ENCODE peak calls at places on chromosomes 12 and 14, in seven cellular contexts. U is endothelial cell, J is tibial artery, R is progenitor cell of endocrine pancreas, G is psoas muscle, E is AG09319, B is cardiac fibroblast. A is an unnamed sample.

GRCh38 chr14:44846232-44846824 is 115.4 kb downstream of the KLHL28 start:
- DNase-seq in E (peak), J (no peak), B (peak), R (no peak), G (no peak), U (peak), A (no peak)

GRCh38 chr14:105330491-105330895 is 15.9 kb downstream of the PACS2 start:
- DNase-seq in R (no peak), G (no peak), J (peak), U (no peak), B (peak), E (no peak), A (no peak)

GRCh38 chr12:92649511-92650227 is 53.1 kb upstream of the PLEKHG7 start:
- DNase-seq in G (no peak), B (peak), R (peak), U (peak), E (peak), J (no peak), A (peak)

GRCh38 chr12:7005288-7005687 is 13.0 kb downstream of the LPCAT3 start:
- DNase-seq in R (no peak), B (no peak), G (no peak), U (no peak), J (no peak), E (no peak), A (no peak)

GRCh38 chr14:63470877-63471565 is 72.2 kb downstream of the PPP2R5E start:
- DNase-seq in B (peak), J (no peak), R (no peak), U (no peak), E (peak), G (no peak), A (no peak)

GRCh38 chr12:24719293-24719721 is 229.6 kb downstream of the BCAT1 start:
- DNase-seq in B (peak), U (no peak), E (no peak), J (no peak), G (no peak), R (no peak), A (peak)

GRCh38 chr14:54572316-54572715 is 5.4 kb downstream of the SAMD4A start:
- DNase-seq in G (no peak), U (peak), J (no peak), R (no peak), B (peak), E (no peak), A (no peak)

GRCh38 chr12:57512665-57513064 is 7.6 kb downstream of the DDIT3 start:
- DNase-seq in U (no peak), J (no peak), R (no peak), B (no peak), G (no peak), E (no peak), A (no peak)

GRCh38 chr14:68528031-68528687 is 264.7 kb downstream of the ZFP36L1 start:
- DNase-seq in B (no peak), E (no peak), U (no peak), J (no peak), G (no peak), R (no peak), A (no peak)

GRCh38 chr12:48936379-48936979 is 11.2 kb upstream of the FKBP11 start:
- DNase-seq in G (peak), R (peak), B (peak), U (peak), E (no peak), J (peak), A (peak)

GRCh38 chr12:19894803-19895202 is 455.5 kb downstream of the AEBP2 start:
- DNase-seq in R (no peak), B (peak), J (no peak), E (no peak), U (no peak), G (no peak), A (no peak)

GRCh38 chr12:86186449-86186848 is 69.7 kb downstream of the MGAT4C start:
- DNase-seq in R (no peak), B (no peak), U (no peak), J (no peak), G (no peak), E (no peak), A (no peak)

GRCh38 chr14:92902726-92903125 is 20.2 kb upstream of the CHGA start:
- DNase-seq in J (no peak), B (no peak), E (no peak), U (no peak), G (no peak), R (no peak), A (no peak)

GRCh38 chr14:68463705-68464104 is 329.2 kb downstream of the ZFP36L1 start:
- DNase-seq in U (no peak), B (peak), G (no peak), J (no peak), E (no peak), R (no peak), A (no peak)

GRCh38 chr12:104792570-104792969 is 165.5 kb downstream of the SLC41A2 start:
- DNase-seq in J (peak), B (peak), R (no peak), E (peak), U (no peak), G (no peak), A (no peak)

GRCh38 chr12:130526813-130527212 is 189.1 kb downstream of the PIWIL1 start:
- DNase-seq in U (peak), E (no peak), R (peak), B (peak), G (peak), J (no peak), A (no peak)

GRCh38 chr12:122862872-122863701 is 27.8 kb downstream of the HIP1R start:
- DNase-seq in R (no peak), E (no peak), U (no peak), B (no peak), J (peak), G (peak), A (no peak)

GRCh38 chr12:55815473-55815872 is 2.1 kb downstream of the SARNP start:
- DNase-seq in J (no peak), E (no peak), G (no peak), U (no peak), R (no peak), B (no peak), A (no peak)

GRCh38 chr12:119949145-119949544 is 39.9 kb upstream of the BICDL1 start:
- DNase-seq in G (no peak), B (no peak), R (no peak), J (no peak), E (no peak), U (no peak), A (no peak)

GRCh38 chr14:49586673-49587460 is 687 bp upstream of the RPS29 start:
- DNase-seq in B (peak), J (no peak), U (peak), E (peak), R (no peak), G (no peak), A (peak)

GRCh38 chr14:89915114-89915878 is 39.2 kb downstream of the EFCAB11 start:
- DNase-seq in J (no peak), E (no peak), R (peak), B (peak), G (no peak), U (peak), A (peak)

GRCh38 chr12:93570552-93571359 is 1.7 kb upstream of the SOCS2 start:
- DNase-seq in J (peak), G (peak), R (peak), U (peak), B (peak), E (peak), A (peak)

GRCh38 chr12:51270067-51270846 is at the start of gene SMAGP:
- DNase-seq in B (peak), G (peak), E (no peak), R (peak), U (peak), J (no peak), A (peak)

GRCh38 chr12:71194657-71195056 is 36.9 kb upstream of the TSPAN8 start:
- DNase-seq in G (no peak), B (peak), J (no peak), U (no peak), R (no peak), E (no peak), A (no peak)

GRCh38 chr12:93361159-93361919 is 16.4 kb upstream of the NUDT4 start:
- DNase-seq in G (peak), B (no peak), R (no peak), U (no peak), E (no peak), J (no peak), A (no peak)

GRCh38 chr14:66709292-66709691 is 201.3 kb downstream of the GPHN start:
- DNase-seq in R (no peak), J (no peak), G (no peak), B (peak), U (no peak), E (peak), A (no peak)

GRCh38 chr14:56855891-56856461 is 45.7 kb upstream of the OTX2 start:
- DNase-seq in B (no peak), G (no peak), R (peak), J (no peak), E (no peak), U (no peak), A (no peak)

GRCh38 chr12:120388711-120389431 is 19.9 kb upstream of the MSI1 start:
- DNase-seq in U (no peak), E (no peak), R (no peak), B (no peak), G (no peak), J (no peak), A (no peak)

DNA sequence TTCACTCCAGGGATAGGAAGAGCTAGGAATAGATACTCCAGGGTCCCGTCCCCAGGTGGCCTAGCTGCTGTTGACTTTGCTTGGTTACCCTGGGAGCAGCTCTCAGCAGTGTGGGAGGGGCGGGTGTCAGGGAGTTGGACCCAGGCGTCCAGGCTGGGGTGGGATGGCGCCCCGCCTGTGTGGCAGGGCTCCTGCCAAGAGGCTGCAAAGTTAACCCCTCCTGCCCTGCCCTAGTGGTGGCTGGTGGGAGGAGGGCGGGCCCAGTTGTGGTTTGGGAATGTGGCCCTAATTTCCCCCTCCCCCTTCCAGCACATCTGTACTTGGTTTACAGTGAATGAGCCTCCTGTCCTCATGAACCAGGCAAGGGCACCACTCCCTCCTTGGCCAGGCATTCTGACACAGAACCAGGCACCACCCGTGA is 1.7 kb upstream of the RARG start:
- DNase-seq in R (no peak), U (no peak), G (no peak), J (no peak), E (no peak), B (no peak), A (no peak)
- TF ChIP-seq CTCF in R (no peak), U (no peak), G (no peak), J (no peak), E (peak), B (no peak), A (no peak)

GRCh38 chr14:101557811-101558738 is 3.2 kb upstream of the DIO3 start:
- DNase-seq in U (no peak), E (no peak), J (peak), B (no peak), R (no peak), G (peak), A (no peak)
- TF ChIP-seq CTCF in U (no peak), E (peak), J (no peak), B (no peak), R (no peak), G (peak), A (no peak)

GRCh38 chr12:50073712-50074111 is 11.4 kb upstream of the SMARCD1 start:
- DNase-seq in B (no peak), R (no peak), G (no peak), E (no peak), J (no peak), U (no peak), A (no peak)

GRCh38 chr12:50069069-50069468 is 11.7 kb downstream of the ASIC1 start:
- DNase-seq in G (no peak), J (no peak), B (no peak), U (no peak), R (no peak), E (no peak), A (no peak)

GRCh38 chr12:50073206-50073605 is 11.9 kb upstream of the SMARCD1 start:
- DNase-seq in E (no peak), B (no peak), U (no peak), R (no peak), G (no peak), J (no peak), A (no peak)

GRCh38 chr12:50072198-50072907 is 12.8 kb upstream of the SMARCD1 start:
- DNase-seq in E (no peak), U (no peak), G (no peak), B (no peak), J (no peak), R (no peak), A (no peak)

GRCh38 chr12:50070314-50071060 is 13.1 kb downstream of the ASIC1 start:
- DNase-seq in U (peak), R (peak), E (peak), B (peak), G (peak), J (peak), A (peak)
- TF ChIP-seq CTCF in U (peak), R (peak), E (peak), B (peak), G (peak), J (peak), A (peak)

GRCh38 chr12:103499571-103499970 is 3.8 kb upstream of the C12orf42 start:
- DNase-seq in B (no peak), E (no peak), J (no peak), R (no peak), U (no peak), G (no peak), A (no peak)

GRCh38 chr12:103505371-103506236 is 9.8 kb upstream of the C12orf42 start:
- DNase-seq in G (no peak), B (no peak), J (no peak), E (no peak), U (no peak), R (no peak), A (no peak)

GRCh38 chr12:103504606-103505005 is 8.8 kb upstream of the C12orf42 start:
- DNase-seq in U (no peak), R (no peak), B (no peak), J (no peak), G (no peak), E (no peak), A (no peak)

GRCh38 chr12:103501447-103501846 is 5.7 kb upstream of the C12orf42 start:
- DNase-seq in R (no peak), G (no peak), J (no peak), U (no peak), B (no peak), E (no peak), A (no peak)

GRCh38 chr12:103503546-103504480 is 8.0 kb upstream of the C12orf42 start:
- DNase-seq in J (no peak), R (peak), E (no peak), G (no peak), U (peak), B (no peak), A (peak)
- TF ChIP-seq CTCF in J (no peak), R (peak), E (no peak), G (no peak), U (peak), B (no peak), A (no peak)

DNA sequence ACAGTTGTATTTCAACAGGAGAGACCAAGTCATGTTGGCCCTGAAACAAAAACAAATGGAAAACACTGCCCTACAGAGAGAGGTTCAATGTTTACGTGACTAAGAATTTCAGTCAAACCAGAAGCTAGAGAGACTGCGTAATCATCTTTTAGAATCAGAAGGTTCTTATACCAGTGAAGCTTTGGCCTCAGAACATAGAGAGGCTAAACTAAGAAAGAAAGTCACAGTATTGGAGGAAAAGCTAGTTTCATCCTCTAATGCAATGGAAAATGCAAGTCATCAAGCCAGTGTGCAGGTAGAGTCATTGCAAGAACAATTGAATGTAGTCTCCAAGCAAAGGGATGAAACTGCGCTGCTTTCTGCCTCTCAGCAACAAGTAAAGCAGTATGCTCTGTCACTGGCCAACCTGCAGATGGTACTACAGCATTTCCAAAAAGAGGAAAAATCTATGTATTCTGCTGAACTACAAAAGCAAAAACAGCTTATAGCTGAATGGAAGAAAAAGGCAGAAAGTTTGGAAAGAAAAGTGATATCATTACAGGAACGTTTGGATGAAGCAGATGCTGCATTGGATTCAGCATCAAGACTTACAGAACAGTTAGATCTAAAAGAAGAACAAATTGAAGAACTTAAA is 32.5 kb upstream of the NUAK1 start:
- DNase-seq in R (no peak), U (no peak), B (no peak), J (no peak), E (no peak), G (no peak), A (no peak)
- TF ChIP-seq CTCF in R (no peak), U (no peak), B (no peak), J (no peak), E (peak), G (no peak), A (no peak)

GRCh38 chr12:116695464-116695725 is 42.5 kb downstream of the SPRING1 start:
- DNase-seq in B (no peak), E (no peak), J (no peak), R (no peak), U (no peak), G (no peak), A (no peak)

GRCh38 chr12:116698554-116698953 is 39.3 kb downstream of the SPRING1 start:
- DNase-seq in E (no peak), B (no peak), U (no peak), J (no peak), R (no peak), G (no peak), A (no peak)

GRCh38 chr12:116700066-116700465 is 37.8 kb downstream of the SPRING1 start:
- DNase-seq in J (no peak), E (no peak), G (no peak), B (no peak), R (no peak), U (no peak), A (no peak)

GRCh38 chr12:116698131-116698495 is 39.8 kb downstream of the SPRING1 start:
- DNase-seq in U (no peak), J (no peak), G (no peak), B (no peak), R (no peak), E (no peak), A (no peak)

GRCh38 chr12:116697305-116698130 is 40.4 kb downstream of the SPRING1 start:
- DNase-seq in E (no peak), R (no peak), B (peak), J (no peak), U (peak), G (no peak), A (no peak)
- TF ChIP-seq CTCF in E (peak), R (peak), B (peak), J (no peak), U (no peak), G (no peak), A (no peak)

GRCh38 chr14:103730490-103731035 is 15.0 kb downstream of the ZFYVE21 start:
- DNase-seq in J (peak), U (no peak), E (no peak), B (no peak), G (peak), R (no peak), A (no peak)
- TF ChIP-seq CTCF in J (no peak), U (no peak), E (peak), B (peak), G (no peak), R (no peak), A (no peak)

GRCh38 chr14:102226356-102227125 is 78.4 kb downstream of the MOK start:
- DNase-seq in B (no peak), E (no peak), J (no peak), U (no peak), G (peak), R (no peak), A (no peak)
- TF ChIP-seq CTCF in B (no peak), E (no peak), J (no peak), U (no peak), G (no peak), R (no peak), A (no peak)

A was measured in natural killer cell.